ENCODE peak calls at places on chromosomes 13 and 19, in seven cellular contexts. Z, F, T, I, R, L and C are unnamed samples.

GRCh38 chr19:38555200-38555599 is 62.6 kb downstream of the MAP4K1 start:
- DNase-seq in F (no peak), I (no peak), T (no peak), L (no peak), R (no peak), Z (no peak), C (no peak)

GRCh38 chr19:14127929-14128509 is 8.4 kb downstream of the ASF1B start:
- DNase-seq in Z (no peak), F (no peak), L (no peak), I (no peak), T (peak), R (no peak), C (no peak)

GRCh38 chr13:50400930-50401553 is 385.8 kb downstream of the KCNRG start:
- DNase-seq in L (no peak), I (no peak), F (no peak), T (no peak), R (peak), Z (peak), C (no peak)

GRCh38 chr19:610071-610800 is 20.6 kb downstream of the HCN2 start:
- DNase-seq in I (peak), L (peak), Z (no peak), T (peak), R (no peak), F (no peak), C (peak)

GRCh38 chr19:5839312-5840017 is at the start of gene FUT6:
- DNase-seq in F (no peak), L (no peak), T (no peak), I (no peak), R (no peak), Z (no peak), C (no peak)

GRCh38 chr13:44249439-44249838 is 124.2 kb upstream of the SERP2 start:
- DNase-seq in I (no peak), L (no peak), R (peak), F (peak), T (no peak), Z (peak), C (no peak)

GRCh38 chr19:13037161-13037560 is 41.9 kb downstream of the NFIX start:
- DNase-seq in I (no peak), Z (peak), F (no peak), L (no peak), T (no peak), R (peak), C (no peak)

GRCh38 chr19:5947435-5947834 is 30.5 kb downstream of the RANBP3 start:
- DNase-seq in R (peak), T (no peak), Z (no peak), I (peak), F (no peak), L (no peak), C (no peak)

GRCh38 chr19:4304509-4305252 is at the start of gene FSD1:
- DNase-seq in I (peak), Z (peak), T (peak), L (peak), R (peak), F (no peak), C (peak)

GRCh38 chr13:91747164-91747563 is 348.7 kb downstream of the GPC5 start:
- DNase-seq in R (no peak), L (no peak), F (no peak), I (no peak), Z (no peak), T (no peak), C (no peak)

GRCh38 chr19:4524808-4525562 is 6.7 kb upstream of the PLIN4 start:
- DNase-seq in I (peak), T (no peak), F (no peak), R (peak), L (peak), Z (peak), C (peak)

GRCh38 chr19:36851898-36852297 is 1.2 kb downstream of the ZNF345 start:
- DNase-seq in I (no peak), Z (no peak), F (no peak), T (no peak), L (no peak), R (no peak), C (no peak)
- H3K4me3 ChIP-seq in I (no peak), Z (peak), F (peak), T (peak), L (peak), R (no peak), C (peak)

GRCh38 chr13:30737511-30738342 is 2.4 kb downstream of the ALOX5AP start:
- DNase-seq in I (no peak), Z (no peak), F (no peak), L (no peak), T (peak), R (no peak), C (no peak)

GRCh38 chr13:30738526-30738925 is 3.2 kb downstream of the ALOX5AP start:
- DNase-seq in R (no peak), Z (no peak), L (no peak), T (no peak), F (no peak), I (no peak), C (no peak)

GRCh38 chr13:30739646-30740642 is 4.6 kb downstream of the ALOX5AP start:
- DNase-seq in I (no peak), T (peak), F (peak), R (peak), L (peak), Z (peak), C (peak)

GRCh38 chr13:30736921-30737320 is 1.6 kb downstream of the ALOX5AP start:
- DNase-seq in I (no peak), R (no peak), L (no peak), Z (no peak), T (no peak), F (no peak), C (no peak)

DNA sequence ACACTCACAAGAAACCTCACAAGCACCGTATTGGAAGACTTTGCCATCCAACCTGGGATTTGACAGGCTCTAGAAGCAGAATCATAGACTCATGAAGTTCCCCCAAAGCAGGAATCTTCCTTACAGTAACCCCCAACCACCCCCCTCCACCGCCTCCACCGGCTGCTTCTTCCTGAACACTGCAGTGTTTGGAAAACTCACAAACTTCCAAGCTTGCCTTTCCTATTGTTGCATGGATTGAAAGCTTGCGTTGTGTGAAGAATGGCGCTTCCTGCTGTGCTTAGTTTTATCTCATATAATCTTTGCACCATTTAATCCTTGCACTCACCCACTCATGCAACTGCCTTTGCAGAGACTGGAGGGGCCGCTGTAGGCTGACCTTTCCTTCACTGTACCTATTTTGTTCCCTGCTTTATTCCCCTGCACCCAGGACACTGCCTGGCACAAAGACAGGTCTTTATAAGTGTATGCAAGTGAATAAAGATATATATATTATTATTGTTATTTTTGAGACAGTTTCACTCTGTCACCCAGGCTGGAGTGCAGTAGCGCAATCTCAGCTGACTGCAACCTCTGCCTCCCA is 3.7 kb downstream of the ALOX5AP start:
- DNase-seq in L (no peak), Z (no peak), I (no peak), R (no peak), T (no peak), F (no peak), C (no peak)
- H3K4me3 ChIP-seq in L (no peak), Z (no peak), I (no peak), R (no peak), T (no peak), F (no peak), C (no peak)

GRCh38 chr19:19745496-19746285 is 12.8 kb upstream of the ZNF14 start:
- DNase-seq in L (no peak), I (no peak), T (no peak), R (no peak), F (no peak), Z (no peak), C (no peak)
- H3K4me3 ChIP-seq in L (no peak), I (no peak), T (no peak), R (no peak), F (no peak), Z (no peak), C (no peak)

DNA sequence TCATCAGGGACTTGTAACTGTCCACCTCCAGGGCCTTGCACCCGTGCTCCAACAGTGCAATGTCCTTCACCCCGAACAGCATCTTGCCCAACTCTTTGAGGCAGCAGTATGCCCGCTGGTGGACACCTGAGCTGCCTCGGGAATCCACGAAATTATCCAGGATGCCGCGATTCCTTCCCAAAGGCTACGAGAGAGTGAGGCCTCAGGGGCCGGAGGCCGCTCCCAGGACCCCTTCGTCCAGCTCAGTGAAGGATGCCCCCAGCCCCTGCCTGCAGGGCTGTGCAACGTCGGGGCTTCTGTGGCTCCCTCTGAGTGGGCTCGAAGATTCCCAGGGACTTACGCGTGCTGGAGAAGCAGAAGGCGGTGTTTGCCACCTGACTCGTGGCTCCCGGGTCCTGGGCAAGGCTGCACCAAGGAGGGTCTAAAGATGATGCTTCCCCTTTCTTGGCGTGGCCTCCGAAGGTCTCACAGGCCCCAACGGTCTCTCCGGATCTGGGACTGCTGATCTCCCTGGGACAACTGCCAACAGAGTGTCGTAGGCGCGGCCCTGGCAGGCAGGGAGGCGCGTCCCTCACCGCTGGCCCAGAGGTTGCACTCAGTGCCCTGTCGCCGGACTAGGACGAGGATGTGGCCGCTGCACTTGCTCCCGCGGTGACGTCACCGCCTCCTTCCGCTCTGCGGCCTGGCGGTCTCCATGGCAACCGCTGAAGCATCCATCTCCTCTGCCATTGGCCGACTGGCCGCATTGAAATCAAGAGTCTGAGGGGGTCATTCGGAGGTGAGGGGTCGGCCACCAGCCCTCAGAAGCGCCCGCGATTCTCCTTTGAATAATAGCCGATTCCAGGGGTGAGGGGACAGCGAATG is at the start of gene PNMA8C:
- DNase-seq in T (peak), L (peak), I (peak), F (no peak), Z (no peak), R (peak), C (peak)
- H3K4me3 ChIP-seq in T (no peak), L (peak), I (no peak), F (peak), Z (peak), R (peak), C (peak)

GRCh38 chr19:55223291-55224037 is 5.1 kb downstream of the TMEM86B start:
- DNase-seq in I (peak), Z (no peak), R (no peak), T (no peak), L (no peak), F (no peak), C (no peak)

GRCh38 chr19:55226788-55227187 is 1.8 kb downstream of the TMEM86B start:
- DNase-seq in F (no peak), I (no peak), R (no peak), Z (no peak), L (no peak), T (no peak), C (no peak)

GRCh38 chr19:55225415-55225958 is 3.1 kb downstream of the TMEM86B start:
- DNase-seq in F (no peak), T (no peak), L (no peak), I (no peak), R (no peak), Z (no peak), C (no peak)

GRCh38 chr19:55226273-55226672 is 2.3 kb downstream of the TMEM86B start:
- DNase-seq in I (no peak), L (no peak), T (no peak), Z (no peak), F (no peak), R (no peak), C (no peak)

GRCh38 chr19:55224038-55224665 is 4.4 kb downstream of the TMEM86B start:
- DNase-seq in Z (no peak), T (no peak), I (no peak), F (no peak), R (no peak), L (no peak), C (no peak)
- H3K4me3 ChIP-seq in Z (no peak), T (no peak), I (no peak), F (no peak), R (no peak), L (no peak), C (no peak)

DNA sequence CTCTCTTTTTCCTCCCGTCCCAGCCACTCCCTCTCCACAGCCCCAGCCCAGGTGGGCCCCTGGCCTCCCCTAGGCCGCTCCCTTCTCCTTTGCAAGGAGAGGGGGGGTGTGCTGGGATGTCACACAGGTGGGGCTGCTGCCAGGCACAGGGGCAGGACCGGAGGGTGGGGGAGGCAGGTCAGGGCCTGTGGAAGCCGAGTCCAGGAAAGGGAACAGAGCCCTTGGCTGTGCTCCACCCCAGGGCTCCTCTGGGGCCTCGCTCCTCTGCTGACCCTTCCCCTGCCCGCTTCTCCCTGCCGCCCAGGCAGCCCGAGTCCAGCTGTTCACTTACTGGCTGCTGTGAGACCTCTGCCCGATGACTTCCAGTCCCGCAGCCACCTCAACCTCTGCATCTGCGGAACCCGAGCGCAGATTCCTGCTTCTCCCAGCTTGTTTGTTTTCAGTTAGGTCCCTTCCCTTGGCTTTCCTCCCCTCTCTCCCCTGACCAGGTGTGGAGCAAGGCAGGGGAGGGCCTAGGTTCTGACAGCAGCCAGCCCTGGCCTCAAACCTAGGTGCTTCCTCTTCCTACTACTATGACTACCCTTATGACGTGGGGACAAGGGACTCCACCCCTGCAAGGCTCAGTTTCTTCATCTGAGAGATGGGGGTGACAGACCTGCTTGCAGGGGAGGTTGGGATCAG is 850 bp upstream of the KLK11 start:
- DNase-seq in F (no peak), R (no peak), T (no peak), Z (no peak), I (no peak), L (no peak), C (no peak)
- H3K4me3 ChIP-seq in F (no peak), R (no peak), T (no peak), Z (no peak), I (no peak), L (no peak), C (no peak)

GRCh38 chr13:99302637-99303505 is 4.3 kb downstream of the GPR183 start:
- DNase-seq in F (no peak), I (no peak), Z (no peak), R (no peak), T (no peak), L (no peak), C (no peak)
- H3K4me3 ChIP-seq in F (no peak), I (no peak), Z (no peak), R (no peak), T (peak), L (peak), C (peak)

GRCh38 chr13:78602561-78603239 is 652 bp downstream of the POU4F1 start:
- DNase-seq in F (no peak), R (no peak), T (peak), L (no peak), I (peak), Z (no peak), C (no peak)

GRCh38 chr13:78601124-78601885 is 2.0 kb downstream of the POU4F1 start:
- DNase-seq in Z (no peak), T (no peak), L (no peak), I (peak), R (no peak), F (no peak), C (no peak)

GRCh38 chr13:78603240-78603947 is at the start of gene POU4F1:
- DNase-seq in F (no peak), I (peak), Z (no peak), R (no peak), T (peak), L (peak), C (peak)

GRCh38 chr13:78600317-78600899 is 2.9 kb downstream of the POU4F1 start:
- DNase-seq in R (no peak), L (no peak), I (no peak), T (no peak), Z (no peak), F (no peak), C (no peak)

DNA sequence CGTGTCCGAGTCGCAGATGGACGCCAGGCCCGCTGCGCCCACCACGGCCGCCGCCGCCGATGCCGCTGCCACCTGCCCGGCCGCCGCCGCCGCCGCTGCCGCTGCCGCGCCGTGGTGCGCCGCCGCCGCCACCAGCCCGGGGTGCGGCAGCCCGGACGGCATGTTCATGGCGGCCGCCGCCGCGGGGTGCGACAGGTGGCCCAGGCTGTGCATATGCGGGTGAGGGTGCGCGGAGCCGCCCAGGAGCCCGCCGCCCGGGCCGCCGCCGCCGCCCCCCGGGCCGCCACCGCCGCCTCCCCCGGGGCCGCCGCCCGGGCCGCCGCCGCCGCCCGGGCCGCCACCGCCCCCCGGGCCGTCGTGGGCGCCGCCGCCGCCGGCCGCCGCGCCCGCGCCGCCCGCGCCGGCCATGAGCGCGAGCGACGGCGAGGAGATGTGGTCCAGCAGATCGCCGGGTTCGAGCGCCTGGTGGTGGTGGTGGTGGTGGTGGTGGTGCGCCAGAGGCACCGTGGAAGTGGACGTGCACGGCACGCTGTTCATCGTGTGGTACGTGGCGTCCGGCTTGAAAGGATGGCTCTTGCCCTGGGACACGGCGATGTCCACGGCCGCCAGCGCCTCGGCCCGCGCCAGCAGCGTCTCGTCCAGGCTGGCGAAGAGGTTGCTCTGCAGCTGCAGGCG is 1.3 kb downstream of the POU4F1 start:
- DNase-seq in T (no peak), F (no peak), L (no peak), I (peak), R (no peak), Z (no peak), C (no peak)
- H3K4me3 ChIP-seq in T (peak), F (no peak), L (peak), I (no peak), R (no peak), Z (no peak), C (peak)

GRCh38 chr19:36574762-36575161 is 1.7 kb upstream of the ZNF529 start:
- DNase-seq in L (no peak), T (no peak), I (no peak), F (no peak), Z (no peak), R (no peak), C (no peak)
- H3K4me3 ChIP-seq in L (no peak), T (peak), I (no peak), F (no peak), Z (peak), R (no peak), C (no peak)